ENCODE peak calls at places on chromosomes 7 and 10, in seven cellular contexts. One of them, this sample, is unnamed.

GRCh38 chr7:139914306-139914747 is 85.3 kb downstream of the TBXAS1 start:
- DNase-seq in SK-N-SH: no peak
- DNase-seq in HCT116: no peak
- DNase-seq in K562: peak
- DNase-seq in HepG2: no peak
- DNase-seq in H1: no peak
- DNase-seq in GM12878: no peak
- DNase-seq in this sample: no peak

GRCh38 chr10:107031981-107032699 is 132.4 kb downstream of the SORCS1 start:
- DNase-seq in SK-N-SH: peak
- DNase-seq in HCT116: no peak
- DNase-seq in K562: peak
- DNase-seq in HepG2: no peak
- DNase-seq in H1: no peak
- DNase-seq in GM12878: no peak
- DNase-seq in this sample: no peak

GRCh38 chr10:102599565-102600327 is 44.5 kb upstream of the TRIM8 start:
- DNase-seq in SK-N-SH: no peak
- DNase-seq in HCT116: no peak
- DNase-seq in K562: peak
- DNase-seq in HepG2: peak
- DNase-seq in H1: no peak
- DNase-seq in GM12878: no peak
- DNase-seq in this sample: no peak

GRCh38 chr7:64691831-64692230 is 25.9 kb downstream of the ZNF107 start:
- DNase-seq in SK-N-SH: no peak
- DNase-seq in HCT116: no peak
- DNase-seq in K562: no peak
- DNase-seq in HepG2: no peak
- DNase-seq in H1: no peak
- DNase-seq in GM12878: no peak
- DNase-seq in this sample: no peak

GRCh38 chr7:70794962-70795361 is 337.0 kb upstream of the GALNT17 start:
- DNase-seq in SK-N-SH: no peak
- DNase-seq in HCT116: no peak
- DNase-seq in K562: no peak
- DNase-seq in HepG2: no peak
- DNase-seq in H1: no peak
- DNase-seq in GM12878: no peak
- DNase-seq in this sample: no peak

GRCh38 chr10:30832727-30833624 is 198.7 kb downstream of the ZNF438 start:
- DNase-seq in SK-N-SH: no peak
- DNase-seq in HCT116: no peak
- DNase-seq in K562: no peak
- DNase-seq in HepG2: no peak
- DNase-seq in H1: no peak
- DNase-seq in GM12878: no peak
- DNase-seq in this sample: no peak

GRCh38 chr10:23413629-23414089 is 25.2 kb upstream of the OTUD1 start:
- DNase-seq in SK-N-SH: no peak
- DNase-seq in HCT116: no peak
- DNase-seq in K562: no peak
- DNase-seq in HepG2: no peak
- DNase-seq in H1: no peak
- DNase-seq in GM12878: peak
- DNase-seq in this sample: no peak

GRCh38 chr7:24819916-24820689 is 62.8 kb upstream of the GSDME start:
- DNase-seq in SK-N-SH: peak
- DNase-seq in HCT116: peak
- DNase-seq in K562: peak
- DNase-seq in HepG2: peak
- DNase-seq in H1: no peak
- DNase-seq in GM12878: no peak
- DNase-seq in this sample: peak

GRCh38 chr10:71888623-71889387 is 37.8 kb upstream of the PSAP start:
- DNase-seq in SK-N-SH: peak
- DNase-seq in HCT116: peak
- DNase-seq in K562: peak
- DNase-seq in HepG2: no peak
- DNase-seq in H1: peak
- DNase-seq in GM12878: peak
- DNase-seq in this sample: peak

GRCh38 chr7:30896041-30896440 is 15.6 kb upstream of the AQP1 start:
- DNase-seq in SK-N-SH: no peak
- DNase-seq in HCT116: no peak
- DNase-seq in K562: peak
- DNase-seq in HepG2: no peak
- DNase-seq in H1: no peak
- DNase-seq in GM12878: no peak
- DNase-seq in this sample: no peak

GRCh38 chr10:16856092-16856491 is 38.9 kb upstream of the RSU1 start:
- DNase-seq in SK-N-SH: no peak
- DNase-seq in HCT116: no peak
- DNase-seq in K562: no peak
- DNase-seq in HepG2: no peak
- DNase-seq in H1: no peak
- DNase-seq in GM12878: no peak
- DNase-seq in this sample: no peak

GRCh38 chr7:27547401-27547800 is 115.3 kb downstream of the HIBADH start:
- DNase-seq in SK-N-SH: no peak
- DNase-seq in HCT116: no peak
- DNase-seq in K562: no peak
- DNase-seq in HepG2: no peak
- DNase-seq in H1: no peak
- DNase-seq in GM12878: no peak
- DNase-seq in this sample: no peak

GRCh38 chr7:4110438-4110837 is 571.7 kb upstream of the FOXK1 start:
- DNase-seq in SK-N-SH: no peak
- DNase-seq in HCT116: no peak
- DNase-seq in K562: no peak
- DNase-seq in HepG2: no peak
- DNase-seq in H1: no peak
- DNase-seq in GM12878: no peak
- DNase-seq in this sample: no peak

GRCh38 chr7:116998567-116998966 is 45.3 kb downstream of the ST7 start:
- DNase-seq in SK-N-SH: no peak
- DNase-seq in HCT116: no peak
- DNase-seq in K562: no peak
- DNase-seq in HepG2: no peak
- DNase-seq in H1: no peak
- DNase-seq in GM12878: no peak
- DNase-seq in this sample: no peak

GRCh38 chr7:157124655-157125054 is 14.1 kb upstream of the UBE3C start:
- DNase-seq in SK-N-SH: no peak
- DNase-seq in HCT116: no peak
- DNase-seq in K562: peak
- DNase-seq in HepG2: no peak
- DNase-seq in H1: no peak
- DNase-seq in GM12878: no peak
- DNase-seq in this sample: no peak

GRCh38 chr7:157129200-157129599 is 9.5 kb upstream of the UBE3C start:
- DNase-seq in SK-N-SH: no peak
- DNase-seq in HCT116: no peak
- DNase-seq in K562: peak
- DNase-seq in HepG2: no peak
- DNase-seq in H1: no peak
- DNase-seq in GM12878: no peak
- DNase-seq in this sample: no peak

GRCh38 chr7:157122800-157123495 is 15.8 kb upstream of the UBE3C start:
- DNase-seq in SK-N-SH: peak
- DNase-seq in HCT116: no peak
- DNase-seq in K562: peak
- DNase-seq in HepG2: no peak
- DNase-seq in H1: no peak
- DNase-seq in GM12878: no peak
- DNase-seq in this sample: no peak

GRCh38 chr7:157126921-157127320 is 11.8 kb upstream of the UBE3C start:
- DNase-seq in SK-N-SH: no peak
- DNase-seq in HCT116: no peak
- DNase-seq in K562: peak
- DNase-seq in HepG2: no peak
- DNase-seq in H1: no peak
- DNase-seq in GM12878: no peak
- DNase-seq in this sample: no peak

DNA sequence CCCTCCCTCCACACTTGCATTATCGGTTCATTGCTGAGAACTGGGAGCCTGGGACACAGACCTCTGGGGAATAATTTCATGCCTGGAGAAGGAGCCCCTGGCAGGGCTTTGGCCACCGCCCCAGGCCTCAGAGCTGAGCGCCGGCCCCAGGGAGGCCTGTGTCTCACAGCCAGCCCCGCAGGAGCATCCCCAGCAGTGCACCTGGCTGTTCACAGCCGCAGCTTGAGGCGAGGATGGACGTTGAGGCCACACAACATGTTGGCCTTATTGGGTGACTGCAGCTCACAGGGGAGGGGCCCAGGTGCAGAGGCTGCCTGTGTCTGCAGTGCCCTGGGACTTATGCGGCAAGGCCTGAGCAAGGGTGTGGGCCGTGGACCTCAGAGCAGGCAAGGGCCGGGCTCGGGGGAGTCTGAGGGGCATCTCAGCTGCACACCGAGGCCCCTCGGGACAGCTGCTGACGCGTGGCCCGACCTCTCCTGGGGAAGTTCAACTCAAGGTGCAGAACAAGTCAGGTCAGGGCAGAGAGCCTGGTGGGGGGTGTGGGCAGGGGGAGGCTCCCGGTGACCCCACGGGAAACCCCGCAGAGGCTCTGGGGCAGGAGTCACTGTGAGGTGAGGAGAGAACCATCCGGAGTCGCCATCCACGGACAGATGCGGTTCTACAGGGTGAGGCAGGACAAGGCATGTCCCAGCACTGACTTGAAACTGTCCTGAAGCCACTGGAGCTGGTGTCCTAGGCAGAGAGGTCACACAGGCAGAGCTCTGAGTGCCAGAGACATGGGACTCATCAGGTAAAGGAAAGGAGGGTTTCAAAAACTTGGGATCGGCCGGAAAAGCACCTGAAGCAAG is 13.1 kb upstream of the UBE3C start:
- DNase-seq in SK-N-SH: no peak
- DNase-seq in HCT116: no peak
- DNase-seq in K562: peak
- DNase-seq in HepG2: no peak
- DNase-seq in H1: no peak
- DNase-seq in GM12878: no peak
- DNase-seq in this sample: no peak
- TF ChIP-seq JUND in SK-N-SH: no peak
- TF ChIP-seq JUND in HCT116: no peak
- TF ChIP-seq JUND in K562: no peak
- TF ChIP-seq JUND in HepG2: no peak
- TF ChIP-seq JUND in H1: no peak
- TF ChIP-seq JUND in GM12878: no peak
- TF ChIP-seq JUND in this sample: no peak

GRCh38 chr10:103793920-103794883 is 61.2 kb downstream of the SH3PXD2A start:
- DNase-seq in SK-N-SH: no peak
- DNase-seq in HCT116: no peak
- DNase-seq in K562: no peak
- DNase-seq in HepG2: peak
- DNase-seq in H1: no peak
- DNase-seq in GM12878: no peak
- DNase-seq in this sample: no peak
- TF ChIP-seq JUND in SK-N-SH: no peak
- TF ChIP-seq JUND in HCT116: no peak
- TF ChIP-seq JUND in K562: no peak
- TF ChIP-seq JUND in HepG2: peak
- TF ChIP-seq JUND in H1: no peak
- TF ChIP-seq JUND in GM12878: no peak
- TF ChIP-seq JUND in this sample: no peak

DNA sequence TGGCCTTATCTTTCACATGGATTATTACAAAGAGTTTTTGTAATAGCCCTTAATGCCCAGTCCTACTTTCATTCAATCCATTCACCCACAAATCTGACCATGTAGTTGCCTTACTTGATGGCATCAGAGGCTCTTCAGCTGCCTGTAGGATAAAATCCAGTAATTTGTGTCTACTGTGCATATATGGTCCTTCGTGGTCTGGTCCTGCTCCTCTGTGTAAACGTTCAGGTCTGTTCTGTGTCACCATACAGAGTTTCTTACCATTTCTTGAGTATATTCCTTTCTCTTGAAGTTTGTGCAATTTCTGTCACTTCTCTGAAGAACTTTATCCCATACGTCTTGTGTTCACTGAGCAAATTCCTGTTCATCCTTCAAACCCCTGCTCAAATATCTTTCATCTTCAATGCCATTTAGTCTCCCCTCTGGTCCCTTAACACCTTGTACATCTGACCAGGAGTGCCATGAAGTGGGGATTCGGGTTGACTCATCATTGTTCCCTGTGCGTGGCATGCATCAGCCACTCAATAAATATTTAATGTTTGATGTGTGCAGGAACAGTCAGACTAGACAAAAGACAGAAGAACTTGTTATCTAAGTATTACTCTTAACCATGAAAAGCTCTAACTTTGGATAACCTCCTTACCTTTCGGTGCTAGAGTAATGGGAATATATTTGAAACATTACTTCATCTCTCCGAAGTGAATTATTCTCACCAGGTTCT is 98.6 kb upstream of the RPA3 start:
- DNase-seq in SK-N-SH: no peak
- DNase-seq in HCT116: no peak
- DNase-seq in K562: no peak
- DNase-seq in HepG2: peak
- DNase-seq in H1: no peak
- DNase-seq in GM12878: no peak
- DNase-seq in this sample: no peak
- TF ChIP-seq JUND in SK-N-SH: no peak
- TF ChIP-seq JUND in HCT116: no peak
- TF ChIP-seq JUND in K562: no peak
- TF ChIP-seq JUND in HepG2: no peak
- TF ChIP-seq JUND in H1: no peak
- TF ChIP-seq JUND in GM12878: peak
- TF ChIP-seq JUND in this sample: no peak

DNA sequence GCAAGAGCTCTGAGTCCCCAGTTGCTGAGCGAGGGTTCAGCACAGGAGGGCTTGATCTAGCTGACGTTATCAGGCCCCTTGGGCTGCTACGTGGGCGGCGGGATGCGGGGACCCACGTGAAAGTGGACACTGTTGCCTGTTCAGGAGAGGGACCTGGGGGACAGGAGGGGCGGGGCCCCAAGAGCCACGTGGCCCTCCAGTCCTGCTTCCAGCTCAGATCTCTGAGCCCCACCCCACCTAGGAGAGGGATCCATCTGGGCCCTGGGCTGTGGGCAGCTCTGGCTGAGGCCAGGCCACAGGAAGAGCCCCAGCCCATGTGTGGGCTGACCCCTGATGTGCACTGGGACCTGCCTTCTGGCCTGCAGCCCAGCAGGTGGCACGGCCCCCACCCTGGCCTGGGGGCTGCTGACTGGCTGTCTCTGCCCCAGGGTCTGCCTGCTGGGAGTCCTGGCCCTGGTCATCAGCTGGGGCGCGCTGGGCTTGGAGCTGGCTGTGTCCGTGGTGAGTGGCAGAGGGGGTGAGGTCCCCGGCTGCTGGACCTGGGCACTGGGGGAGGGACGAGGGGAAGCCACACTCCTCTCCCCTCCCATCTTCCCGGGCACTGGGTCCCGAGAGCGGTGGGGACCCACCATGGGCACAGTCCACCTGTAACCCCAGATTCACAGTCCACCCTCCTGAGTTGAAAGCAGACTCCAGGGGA is 17.5 kb downstream of the TTYH3 start:
- DNase-seq in SK-N-SH: no peak
- DNase-seq in HCT116: no peak
- DNase-seq in K562: peak
- DNase-seq in HepG2: no peak
- DNase-seq in H1: no peak
- DNase-seq in GM12878: no peak
- DNase-seq in this sample: no peak
- TF ChIP-seq JUND in SK-N-SH: no peak
- TF ChIP-seq JUND in HCT116: no peak
- TF ChIP-seq JUND in K562: no peak
- TF ChIP-seq JUND in HepG2: no peak
- TF ChIP-seq JUND in H1: no peak
- TF ChIP-seq JUND in GM12878: no peak
- TF ChIP-seq JUND in this sample: no peak

This sample was measured in T47D.